ENCODE peak calls at places on chromosomes 6 and 20, in ten cellular contexts. One of them, this sample, is unnamed.

GRCh38 chr6:166476061-166476591 is 93.4 kb upstream of the MPC1 start:
- DNase-seq in AML-193: no peak
- DNase-seq in CD8-positive, alpha-beta T cell: no peak
- DNase-seq in NCI-H1092 treated with DMSO at 0.1 percent for 48 hours: no peak
- DNase-seq in mammary epithelial cell: no peak
- DNase-seq in stimulated activated CD4-positive, alpha-beta T cell treated with anti-CD3 and anti-CD28 coated beads, Interleukin-1b, Interleukin-23, amount 100 ng/mL, for 1 hour: no peak
- DNase-seq in NCI-H774: no peak
- DNase-seq in neural crest cell: no peak
- DNase-seq in upper lobe of right lung: no peak
- DNase-seq in AG20443: no peak
- DNase-seq in this sample: no peak

GRCh38 chr6:27873101-27874030 is 38.8 kb downstream of the OR2B2 start:
- DNase-seq in upper lobe of right lung: peak
- DNase-seq in AML-193: peak
- DNase-seq in mammary epithelial cell: peak
- DNase-seq in CD8-positive, alpha-beta T cell: peak
- DNase-seq in NCI-H774: peak
- DNase-seq in neural crest cell: no peak
- DNase-seq in AG20443: peak
- DNase-seq in NCI-H1092 treated with DMSO at 0.1 percent for 48 hours: peak
- DNase-seq in stimulated activated CD4-positive, alpha-beta T cell treated with anti-CD3 and anti-CD28 coated beads, Interleukin-1b, Interleukin-23, amount 100 ng/mL, for 1 hour: no peak
- DNase-seq in this sample: no peak

GRCh38 chr6:41684311-41685182 is 46.3 kb downstream of the MDFI start:
- DNase-seq in mammary epithelial cell: no peak
- DNase-seq in AML-193: no peak
- DNase-seq in neural crest cell: no peak
- DNase-seq in NCI-H1092 treated with DMSO at 0.1 percent for 48 hours: no peak
- DNase-seq in stimulated activated CD4-positive, alpha-beta T cell treated with anti-CD3 and anti-CD28 coated beads, Interleukin-1b, Interleukin-23, amount 100 ng/mL, for 1 hour: no peak
- DNase-seq in upper lobe of right lung: no peak
- DNase-seq in AG20443: no peak
- DNase-seq in CD8-positive, alpha-beta T cell: no peak
- DNase-seq in NCI-H774: no peak
- DNase-seq in this sample: no peak

GRCh38 chr20:57089701-57090144 is 176.7 kb downstream of the BMP7 start:
- DNase-seq in upper lobe of right lung: peak
- DNase-seq in AML-193: peak
- DNase-seq in NCI-H774: peak
- DNase-seq in stimulated activated CD4-positive, alpha-beta T cell treated with anti-CD3 and anti-CD28 coated beads, Interleukin-1b, Interleukin-23, amount 100 ng/mL, for 1 hour: peak
- DNase-seq in CD8-positive, alpha-beta T cell: peak
- DNase-seq in mammary epithelial cell: peak
- DNase-seq in neural crest cell: peak
- DNase-seq in NCI-H1092 treated with DMSO at 0.1 percent for 48 hours: peak
- DNase-seq in AG20443: peak
- DNase-seq in this sample: peak

GRCh38 chr6:77424761-77425160 is 38.5 kb downstream of the HTR1B start:
- DNase-seq in AML-193: no peak
- DNase-seq in neural crest cell: no peak
- DNase-seq in CD8-positive, alpha-beta T cell: no peak
- DNase-seq in upper lobe of right lung: no peak
- DNase-seq in AG20443: no peak
- DNase-seq in mammary epithelial cell: no peak
- DNase-seq in NCI-H1092 treated with DMSO at 0.1 percent for 48 hours: no peak
- DNase-seq in stimulated activated CD4-positive, alpha-beta T cell treated with anti-CD3 and anti-CD28 coated beads, Interleukin-1b, Interleukin-23, amount 100 ng/mL, for 1 hour: no peak
- DNase-seq in NCI-H774: no peak
- DNase-seq in this sample: no peak

GRCh38 chr20:38730989-38731737 is 6.9 kb downstream of the SLC32A1 start:
- DNase-seq in mammary epithelial cell: peak
- DNase-seq in AML-193: no peak
- DNase-seq in AG20443: peak
- DNase-seq in upper lobe of right lung: peak
- DNase-seq in neural crest cell: peak
- DNase-seq in NCI-H1092 treated with DMSO at 0.1 percent for 48 hours: peak
- DNase-seq in NCI-H774: peak
- DNase-seq in stimulated activated CD4-positive, alpha-beta T cell treated with anti-CD3 and anti-CD28 coated beads, Interleukin-1b, Interleukin-23, amount 100 ng/mL, for 1 hour: peak
- DNase-seq in CD8-positive, alpha-beta T cell: peak
- DNase-seq in this sample: peak

GRCh38 chr6:53730767-53731166 is 64.0 kb upstream of the LRRC1 start:
- DNase-seq in CD8-positive, alpha-beta T cell: no peak
- DNase-seq in mammary epithelial cell: no peak
- DNase-seq in AG20443: no peak
- DNase-seq in NCI-H774: no peak
- DNase-seq in AML-193: no peak
- DNase-seq in NCI-H1092 treated with DMSO at 0.1 percent for 48 hours: no peak
- DNase-seq in upper lobe of right lung: no peak
- DNase-seq in stimulated activated CD4-positive, alpha-beta T cell treated with anti-CD3 and anti-CD28 coated beads, Interleukin-1b, Interleukin-23, amount 100 ng/mL, for 1 hour: no peak
- DNase-seq in neural crest cell: no peak
- DNase-seq in this sample: no peak

GRCh38 chr6:137640086-137640485 is 145.9 kb upstream of the OLIG3 start:
- DNase-seq in NCI-H774: no peak
- DNase-seq in AG20443: no peak
- DNase-seq in NCI-H1092 treated with DMSO at 0.1 percent for 48 hours: no peak
- DNase-seq in stimulated activated CD4-positive, alpha-beta T cell treated with anti-CD3 and anti-CD28 coated beads, Interleukin-1b, Interleukin-23, amount 100 ng/mL, for 1 hour: no peak
- DNase-seq in mammary epithelial cell: no peak
- DNase-seq in upper lobe of right lung: no peak
- DNase-seq in neural crest cell: no peak
- DNase-seq in AML-193: no peak
- DNase-seq in CD8-positive, alpha-beta T cell: no peak
- DNase-seq in this sample: no peak

GRCh38 chr6:15739867-15740266 is 77.0 kb upstream of the DTNBP1 start:
- DNase-seq in upper lobe of right lung: no peak
- DNase-seq in CD8-positive, alpha-beta T cell: no peak
- DNase-seq in stimulated activated CD4-positive, alpha-beta T cell treated with anti-CD3 and anti-CD28 coated beads, Interleukin-1b, Interleukin-23, amount 100 ng/mL, for 1 hour: no peak
- DNase-seq in neural crest cell: no peak
- DNase-seq in AML-193: no peak
- DNase-seq in mammary epithelial cell: no peak
- DNase-seq in AG20443: no peak
- DNase-seq in NCI-H1092 treated with DMSO at 0.1 percent for 48 hours: no peak
- DNase-seq in NCI-H774: no peak
- DNase-seq in this sample: no peak

GRCh38 chr6:133890941-133891813 is 2.3 kb downstream of the TCF21 start:
- DNase-seq in neural crest cell: peak
- DNase-seq in AML-193: no peak
- DNase-seq in NCI-H1092 treated with DMSO at 0.1 percent for 48 hours: no peak
- DNase-seq in CD8-positive, alpha-beta T cell: no peak
- DNase-seq in upper lobe of right lung: peak
- DNase-seq in mammary epithelial cell: no peak
- DNase-seq in AG20443: peak
- DNase-seq in NCI-H774: peak
- DNase-seq in stimulated activated CD4-positive, alpha-beta T cell treated with anti-CD3 and anti-CD28 coated beads, Interleukin-1b, Interleukin-23, amount 100 ng/mL, for 1 hour: no peak
- DNase-seq in this sample: no peak

GRCh38 chr20:41231850-41232249 is 85.7 kb downstream of the ZHX3 start:
- DNase-seq in NCI-H774: no peak
- DNase-seq in neural crest cell: no peak
- DNase-seq in AG20443: no peak
- DNase-seq in upper lobe of right lung: no peak
- DNase-seq in stimulated activated CD4-positive, alpha-beta T cell treated with anti-CD3 and anti-CD28 coated beads, Interleukin-1b, Interleukin-23, amount 100 ng/mL, for 1 hour: no peak
- DNase-seq in AML-193: no peak
- DNase-seq in NCI-H1092 treated with DMSO at 0.1 percent for 48 hours: no peak
- DNase-seq in mammary epithelial cell: no peak
- DNase-seq in CD8-positive, alpha-beta T cell: no peak
- DNase-seq in this sample: no peak

GRCh38 chr6:54236984-54237383 is 71.3 kb upstream of the TINAG start:
- DNase-seq in AML-193: no peak
- DNase-seq in AG20443: peak
- DNase-seq in CD8-positive, alpha-beta T cell: no peak
- DNase-seq in stimulated activated CD4-positive, alpha-beta T cell treated with anti-CD3 and anti-CD28 coated beads, Interleukin-1b, Interleukin-23, amount 100 ng/mL, for 1 hour: no peak
- DNase-seq in NCI-H1092 treated with DMSO at 0.1 percent for 48 hours: no peak
- DNase-seq in NCI-H774: no peak
- DNase-seq in neural crest cell: no peak
- DNase-seq in upper lobe of right lung: no peak
- DNase-seq in mammary epithelial cell: no peak
- DNase-seq in this sample: no peak

GRCh38 chr6:28171271-28171670 is 29.6 kb downstream of the ZKSCAN8 start:
- DNase-seq in AG20443: no peak
- DNase-seq in CD8-positive, alpha-beta T cell: no peak
- DNase-seq in AML-193: no peak
- DNase-seq in upper lobe of right lung: no peak
- DNase-seq in NCI-H1092 treated with DMSO at 0.1 percent for 48 hours: no peak
- DNase-seq in mammary epithelial cell: no peak
- DNase-seq in neural crest cell: no peak
- DNase-seq in NCI-H774: no peak
- DNase-seq in stimulated activated CD4-positive, alpha-beta T cell treated with anti-CD3 and anti-CD28 coated beads, Interleukin-1b, Interleukin-23, amount 100 ng/mL, for 1 hour: no peak
- DNase-seq in this sample: no peak

GRCh38 chr6:100366419-100366818 is 98.3 kb downstream of the SIM1 start:
- DNase-seq in AG20443: peak
- DNase-seq in stimulated activated CD4-positive, alpha-beta T cell treated with anti-CD3 and anti-CD28 coated beads, Interleukin-1b, Interleukin-23, amount 100 ng/mL, for 1 hour: no peak
- DNase-seq in NCI-H774: no peak
- DNase-seq in NCI-H1092 treated with DMSO at 0.1 percent for 48 hours: no peak
- DNase-seq in mammary epithelial cell: peak
- DNase-seq in CD8-positive, alpha-beta T cell: no peak
- DNase-seq in AML-193: peak
- DNase-seq in upper lobe of right lung: no peak
- DNase-seq in neural crest cell: no peak
- DNase-seq in this sample: no peak